ENCODE peak calls at places on chromosomes 13 and 19, in four cellular contexts. A is breast epithelium; I is NCI-H510A; O is activated CD4-positive, CD25-positive, alpha-beta regulatory T cell. D is an unnamed sample.

GRCh38 chr19:52336117-52336811 is at the start of gene ZNF610:
- DNase-seq in O (peak), A (peak), I (peak), D (peak)

GRCh38 chr19:5623397-5624153 is 692 bp downstream of the SAFB start:
- DNase-seq in O (no peak), A (no peak), I (no peak), D (no peak)

GRCh38 chr13:23572836-23573235 is 2.6 kb downstream of the TNFRSF19 start:
- DNase-seq in A (no peak), I (no peak), O (no peak), D (no peak)

GRCh38 chr19:13747098-13747453 is 17.2 kb upstream of the MRI1 start:
- DNase-seq in O (no peak), A (no peak), I (no peak), D (no peak)

GRCh38 chr19:11096210-11096841 is 7.1 kb downstream of the LDLR start:
- DNase-seq in A (no peak), O (no peak), I (no peak), D (no peak)

GRCh38 chr13:87661471-87661870 is 9.7 kb upstream of the SLITRK5 start:
- DNase-seq in I (no peak), O (no peak), A (no peak), D (no peak)

GRCh38 chr19:6362351-6362801 is 1.0 kb downstream of the CLPP start:
- DNase-seq in I (no peak), A (no peak), O (no peak), D (no peak)

GRCh38 chr19:45297674-45298073 is 25.0 kb downstream of the CKM start:
- DNase-seq in I (no peak), A (no peak), O (no peak), D (no peak)

GRCh38 chr13:44273991-44274810 is 99.4 kb upstream of the SERP2 start:
- DNase-seq in I (no peak), O (no peak), A (no peak), D (no peak)

GRCh38 chr13:71359641-71360040 is 507.4 kb downstream of the DACH1 start:
- DNase-seq in O (no peak), A (no peak), I (no peak), D (no peak)

GRCh38 chr19:5314907-5315298 is 25.7 kb downstream of the PTPRS start:
- DNase-seq in A (no peak), I (no peak), O (no peak), D (no peak)

GRCh38 chr19:34481861-34482379 is 362 bp downstream of the WTIP start:
- DNase-seq in I (no peak), A (no peak), O (no peak), D (no peak)

GRCh38 chr13:20873348-20873747 is 29.2 kb downstream of the XPO4 start:
- DNase-seq in O (no peak), A (no peak), I (no peak), D (peak)

GRCh38 chr19:16927883-16928282 is 39.1 kb downstream of the F2RL3 start:
- DNase-seq in I (no peak), O (no peak), A (no peak), D (no peak)

GRCh38 chr13:23547000-23547590 is 23.1 kb upstream of the TNFRSF19 start:
- DNase-seq in I (no peak), A (no peak), O (no peak), D (peak)

GRCh38 chr19:10220695-10221094 is 10.4 kb downstream of the S1PR2 start:
- DNase-seq in O (no peak), A (no peak), I (no peak), D (no peak)

GRCh38 chr19:2888739-2889224 is 11.9 kb upstream of the ZNF57 start:
- DNase-seq in O (peak), A (no peak), I (no peak), D (no peak)

GRCh38 chr19:7177926-7178325 is 108.4 kb downstream of the ZNF557 start:
- DNase-seq in O (no peak), I (no peak), A (no peak), D (no peak)